ENCODE peak calls at places on chromosomes 7 and 10, in seven cellular contexts. J, Z, L, O, V, W and E are unnamed samples.

GRCh38 chr7:152987673-152988072 is 228.1 kb downstream of the ACTR3B start:
- DNase-seq in O (no peak), W (no peak), Z (no peak), J (no peak), V (peak), L (no peak), E (no peak)

GRCh38 chr10:50653142-50653541 is 29.4 kb upstream of the SGMS1 start:
- DNase-seq in O (peak), J (no peak), L (no peak), Z (no peak), V (peak), W (no peak), E (no peak)

GRCh38 chr10:26214004-26214403 is 2.6 kb upstream of the GAD2 start:
- DNase-seq in V (no peak), W (no peak), Z (no peak), O (no peak), J (no peak), L (no peak), E (no peak)

GRCh38 chr10:66180651-66181318 is 745.1 kb upstream of the LRRTM3 start:
- DNase-seq in W (peak), L (no peak), V (peak), O (peak), J (peak), Z (no peak), E (no peak)

GRCh38 chr7:130903358-130903974 is 169.5 kb upstream of the KLF14 start:
- DNase-seq in O (peak), W (peak), L (no peak), J (peak), V (peak), Z (no peak), E (no peak)

GRCh38 chr7:155509725-155510551 is 36.4 kb downstream of the CNPY1 start:
- DNase-seq in L (no peak), J (no peak), Z (no peak), W (no peak), V (no peak), O (no peak), E (no peak)

GRCh38 chr10:17062493-17063487 is 66.8 kb downstream of the CUBN start:
- DNase-seq in V (peak), W (peak), O (peak), Z (no peak), J (peak), L (no peak), E (no peak)

GRCh38 chr7:55072251-55072650 is 53.4 kb downstream of the EGFR start:
- DNase-seq in V (no peak), O (no peak), Z (no peak), J (no peak), L (no peak), W (no peak), E (no peak)

GRCh38 chr7:74473116-74473515 is 19.4 kb downstream of the GTF2IRD1 start:
- DNase-seq in O (no peak), L (no peak), V (no peak), W (no peak), J (no peak), Z (no peak), E (no peak)

GRCh38 chr10:71132321-71132810 is 80.0 kb upstream of the UNC5B start:
- DNase-seq in O (no peak), L (no peak), Z (no peak), W (no peak), V (no peak), J (no peak), E (no peak)

GRCh38 chr10:4941540-4942330 is 21.5 kb upstream of the AKR1C1 start:
- DNase-seq in O (peak), V (peak), J (no peak), W (no peak), L (no peak), Z (no peak), E (no peak)

GRCh38 chr7:36440880-36441279 is 51.2 kb downstream of the ANLN start:
- DNase-seq in O (no peak), W (no peak), L (no peak), J (no peak), Z (no peak), V (peak), E (no peak)

GRCh38 chr10:71545001-71545400 is 148.3 kb downstream of the CDH23 start:
- DNase-seq in Z (no peak), J (no peak), L (no peak), O (no peak), V (no peak), W (no peak), E (no peak)

GRCh38 chr7:35802649-35803048 is 1.8 kb downstream of the SEPTIN7 start:
- DNase-seq in V (peak), Z (peak), L (no peak), O (no peak), W (no peak), J (no peak), E (peak)

GRCh38 chr10:94002156-94002555 is 8.4 kb downstream of the PLCE1 start:
- DNase-seq in O (no peak), Z (no peak), W (no peak), V (peak), J (no peak), L (no peak), E (no peak)

GRCh38 chr10:5105626-5106025 is 11.4 kb downstream of the AKR1C3 start:
- DNase-seq in Z (no peak), L (no peak), W (no peak), V (no peak), J (no peak), O (peak), E (no peak)

GRCh38 chr10:47231414-47231813 is 68.6 kb upstream of the GDF10 start:
- DNase-seq in V (no peak), L (no peak), Z (no peak), J (no peak), O (no peak), W (no peak), E (no peak)

GRCh38 chr7:106865130-106866115 is at the start of gene PIK3CG:
- DNase-seq in O (no peak), J (no peak), W (no peak), Z (no peak), V (no peak), L (no peak), E (no peak)

GRCh38 chr10:3418041-3418760 is 245.6 kb upstream of the PITRM1 start:
- DNase-seq in W (no peak), Z (no peak), O (no peak), J (no peak), L (no peak), V (peak), E (no peak)

GRCh38 chr7:12911053-12911452 is 223.6 kb downstream of the ARL4A start:
- DNase-seq in L (no peak), J (no peak), V (no peak), W (no peak), Z (no peak), O (no peak), E (no peak)
- H3K27ac ChIP-seq in L (no peak), J (peak), V (no peak), W (no peak), Z (no peak), O (no peak), E (no peak)

GRCh38 chr7:44767912-44768662 is 19.4 kb downstream of the ZMIZ2 start:
- DNase-seq in Z (no peak), L (no peak), W (no peak), O (peak), J (no peak), V (peak), E (no peak)
- H3K27ac ChIP-seq in Z (peak), L (peak), W (no peak), O (peak), J (no peak), V (peak), E (no peak)

GRCh38 chr7:17941171-17941490 is 837 bp upstream of the SNX13 start:
- DNase-seq in L (no peak), V (peak), Z (no peak), J (no peak), O (no peak), W (no peak), E (no peak)
- H3K27ac ChIP-seq in L (peak), V (peak), Z (peak), J (peak), O (peak), W (no peak), E (peak)

GRCh38 chr10:78828647-78829283 is 240.0 kb upstream of the ZMIZ1 start:
- DNase-seq in L (no peak), J (no peak), Z (no peak), V (no peak), W (no peak), O (no peak), E (no peak)

GRCh38 chr10:78829570-78829969 is 239.2 kb upstream of the ZMIZ1 start:
- DNase-seq in L (no peak), Z (no peak), J (no peak), W (no peak), O (no peak), V (peak), E (no peak)

GRCh38 chr10:78831457-78831856 is 237.3 kb upstream of the ZMIZ1 start:
- DNase-seq in O (no peak), V (no peak), J (no peak), Z (no peak), W (no peak), L (no peak), E (no peak)

GRCh38 chr10:78831001-78831400 is 237.8 kb upstream of the ZMIZ1 start:
- DNase-seq in J (no peak), O (no peak), V (no peak), W (no peak), L (no peak), Z (no peak), E (no peak)

GRCh38 chr10:78830062-78830974 is 238.4 kb upstream of the ZMIZ1 start:
- DNase-seq in J (no peak), V (peak), O (no peak), L (no peak), W (no peak), Z (no peak), E (no peak)
- H3K27ac ChIP-seq in J (no peak), V (no peak), O (no peak), L (no peak), W (no peak), Z (no peak), E (no peak)

GRCh38 chr10:58662314-58662713 is 149.6 kb downstream of the BICC1 start:
- DNase-seq in J (peak), O (no peak), V (peak), L (no peak), Z (no peak), W (peak), E (no peak)

GRCh38 chr10:58661336-58661735 is 148.7 kb downstream of the BICC1 start:
- DNase-seq in J (no peak), L (no peak), Z (no peak), O (no peak), V (peak), W (no peak), E (no peak)

GRCh38 chr10:58661902-58662301 is 149.2 kb downstream of the BICC1 start:
- DNase-seq in L (no peak), J (no peak), O (no peak), W (no peak), Z (no peak), V (peak), E (no peak)

GRCh38 chr10:58665361-58665760 is 152.7 kb downstream of the BICC1 start:
- DNase-seq in L (no peak), Z (no peak), J (no peak), V (peak), W (no peak), O (no peak), E (no peak)

GRCh38 chr10:58660577-58661255 is 148.0 kb downstream of the BICC1 start:
- DNase-seq in V (peak), L (no peak), Z (no peak), J (no peak), W (no peak), O (no peak), E (no peak)
- H3K27ac ChIP-seq in V (peak), L (no peak), Z (no peak), J (peak), W (peak), O (no peak), E (no peak)

GRCh38 chr10:73161662-73162061 is 6.1 kb downstream of the ECD start:
- DNase-seq in W (no peak), L (no peak), J (no peak), V (no peak), O (no peak), Z (no peak), E (no peak)
- H3K27ac ChIP-seq in W (no peak), L (no peak), J (no peak), V (no peak), O (no peak), Z (no peak), E (no peak)

GRCh38 chr10:63665765-63666164 is 144.6 kb downstream of the REEP3 start:
- DNase-seq in O (no peak), W (no peak), J (no peak), V (peak), Z (no peak), L (no peak), E (no peak)

GRCh38 chr10:63666836-63667383 is 145.7 kb downstream of the REEP3 start:
- DNase-seq in O (no peak), J (no peak), W (peak), V (peak), L (no peak), Z (no peak), E (no peak)

GRCh38 chr10:63667596-63667995 is 146.4 kb downstream of the REEP3 start:
- DNase-seq in V (no peak), L (no peak), Z (no peak), O (no peak), W (no peak), J (no peak), E (no peak)

GRCh38 chr10:63668081-63668480 is 146.9 kb downstream of the REEP3 start:
- DNase-seq in O (no peak), W (no peak), J (no peak), V (peak), L (no peak), Z (no peak), E (no peak)

GRCh38 chr10:63664341-63664885 is 143.2 kb downstream of the REEP3 start:
- DNase-seq in V (no peak), L (no peak), J (no peak), W (no peak), Z (no peak), O (no peak), E (no peak)
- H3K27ac ChIP-seq in V (no peak), L (no peak), J (no peak), W (no peak), Z (no peak), O (no peak), E (no peak)